ENCODE peak calls at places on chromosomes 11 and 22, in eight cellular contexts. One of them, this sample, is unnamed.

GRCh38 chr11:119148855-119149370 is at the start of gene ABCG4:
- DNase-seq in CD8-positive, alpha-beta memory T cell: peak
- DNase-seq in anterior cingulate cortex: no peak
- DNase-seq in cardiac muscle cell: peak
- DNase-seq in lower lobe of right lung: peak
- DNase-seq in HFFc6: no peak
- DNase-seq in NCI-H1092: no peak
- DNase-seq in activated CD4-positive, alpha-beta T cell treated with anti-CD3 and anti-CD28 coated beads, Interleukin-2, amount 50 U/mL, for 1 hour: peak
- DNase-seq in this sample: peak

GRCh38 chr11:74390697-74391096 is 7.5 kb downstream of the PGM2L1 start:
- DNase-seq in lower lobe of right lung: no peak
- DNase-seq in NCI-H1092: no peak
- DNase-seq in CD8-positive, alpha-beta memory T cell: no peak
- DNase-seq in activated CD4-positive, alpha-beta T cell treated with anti-CD3 and anti-CD28 coated beads, Interleukin-2, amount 50 U/mL, for 1 hour: no peak
- DNase-seq in anterior cingulate cortex: no peak
- DNase-seq in HFFc6: no peak
- DNase-seq in cardiac muscle cell: no peak
- DNase-seq in this sample: no peak

GRCh38 chr11:2933376-2934056 is 4.3 kb upstream of the PHLDA2 start:
- DNase-seq in NCI-H1092: no peak
- DNase-seq in CD8-positive, alpha-beta memory T cell: peak
- DNase-seq in lower lobe of right lung: peak
- DNase-seq in cardiac muscle cell: no peak
- DNase-seq in anterior cingulate cortex: no peak
- DNase-seq in HFFc6: peak
- DNase-seq in activated CD4-positive, alpha-beta T cell treated with anti-CD3 and anti-CD28 coated beads, Interleukin-2, amount 50 U/mL, for 1 hour: peak
- DNase-seq in this sample: peak

GRCh38 chr22:50175191-50175461 is 4.6 kb downstream of the PANX2 start:
- DNase-seq in activated CD4-positive, alpha-beta T cell treated with anti-CD3 and anti-CD28 coated beads, Interleukin-2, amount 50 U/mL, for 1 hour: no peak
- DNase-seq in anterior cingulate cortex: no peak
- DNase-seq in NCI-H1092: no peak
- DNase-seq in lower lobe of right lung: no peak
- DNase-seq in HFFc6: no peak
- DNase-seq in cardiac muscle cell: no peak
- DNase-seq in CD8-positive, alpha-beta memory T cell: no peak
- DNase-seq in this sample: no peak

GRCh38 chr22:42270178-42270511 is 308 bp downstream of the TCF20 start:
- DNase-seq in CD8-positive, alpha-beta memory T cell: no peak
- DNase-seq in HFFc6: no peak
- DNase-seq in lower lobe of right lung: no peak
- DNase-seq in cardiac muscle cell: no peak
- DNase-seq in NCI-H1092: no peak
- DNase-seq in anterior cingulate cortex: no peak
- DNase-seq in activated CD4-positive, alpha-beta T cell treated with anti-CD3 and anti-CD28 coated beads, Interleukin-2, amount 50 U/mL, for 1 hour: peak
- DNase-seq in this sample: peak

GRCh38 chr11:85822814-85823213 is 11.9 kb upstream of the SYTL2 start:
- DNase-seq in cardiac muscle cell: no peak
- DNase-seq in HFFc6: peak
- DNase-seq in CD8-positive, alpha-beta memory T cell: no peak
- DNase-seq in activated CD4-positive, alpha-beta T cell treated with anti-CD3 and anti-CD28 coated beads, Interleukin-2, amount 50 U/mL, for 1 hour: no peak
- DNase-seq in anterior cingulate cortex: no peak
- DNase-seq in lower lobe of right lung: no peak
- DNase-seq in NCI-H1092: no peak
- DNase-seq in this sample: peak

GRCh38 chr11:128862421-128862820 is 4.7 kb downstream of the KCNJ1 start:
- DNase-seq in activated CD4-positive, alpha-beta T cell treated with anti-CD3 and anti-CD28 coated beads, Interleukin-2, amount 50 U/mL, for 1 hour: no peak
- DNase-seq in NCI-H1092: no peak
- DNase-seq in CD8-positive, alpha-beta memory T cell: no peak
- DNase-seq in lower lobe of right lung: no peak
- DNase-seq in cardiac muscle cell: no peak
- DNase-seq in anterior cingulate cortex: no peak
- DNase-seq in HFFc6: no peak
- DNase-seq in this sample: peak

GRCh38 chr22:50314455-50315288 is 7.2 kb upstream of the PLXNB2 start:
- DNase-seq in activated CD4-positive, alpha-beta T cell treated with anti-CD3 and anti-CD28 coated beads, Interleukin-2, amount 50 U/mL, for 1 hour: peak
- DNase-seq in NCI-H1092: no peak
- DNase-seq in lower lobe of right lung: peak
- DNase-seq in anterior cingulate cortex: no peak
- DNase-seq in CD8-positive, alpha-beta memory T cell: peak
- DNase-seq in HFFc6: no peak
- DNase-seq in cardiac muscle cell: peak
- DNase-seq in this sample: no peak

GRCh38 chr11:126153999-126154398 is 57.5 kb downstream of the RPUSD4 start:
- DNase-seq in anterior cingulate cortex: no peak
- DNase-seq in activated CD4-positive, alpha-beta T cell treated with anti-CD3 and anti-CD28 coated beads, Interleukin-2, amount 50 U/mL, for 1 hour: no peak
- DNase-seq in HFFc6: peak
- DNase-seq in cardiac muscle cell: no peak
- DNase-seq in lower lobe of right lung: no peak
- DNase-seq in NCI-H1092: no peak
- DNase-seq in CD8-positive, alpha-beta memory T cell: no peak
- DNase-seq in this sample: peak

GRCh38 chr22:27405672-27406388 is 395.7 kb downstream of the MN1 start:
- DNase-seq in cardiac muscle cell: peak
- DNase-seq in CD8-positive, alpha-beta memory T cell: no peak
- DNase-seq in activated CD4-positive, alpha-beta T cell treated with anti-CD3 and anti-CD28 coated beads, Interleukin-2, amount 50 U/mL, for 1 hour: no peak
- DNase-seq in HFFc6: peak
- DNase-seq in NCI-H1092: no peak
- DNase-seq in anterior cingulate cortex: no peak
- DNase-seq in lower lobe of right lung: peak
- DNase-seq in this sample: peak

GRCh38 chr11:36501236-36501635 is 8.8 kb downstream of the TRAF6 start:
- DNase-seq in NCI-H1092: no peak
- DNase-seq in CD8-positive, alpha-beta memory T cell: no peak
- DNase-seq in anterior cingulate cortex: peak
- DNase-seq in lower lobe of right lung: no peak
- DNase-seq in HFFc6: no peak
- DNase-seq in cardiac muscle cell: no peak
- DNase-seq in activated CD4-positive, alpha-beta T cell treated with anti-CD3 and anti-CD28 coated beads, Interleukin-2, amount 50 U/mL, for 1 hour: no peak
- DNase-seq in this sample: no peak

GRCh38 chr11:79025622-79026021 is 415.2 kb downstream of the TENM4 start:
- DNase-seq in anterior cingulate cortex: no peak
- DNase-seq in HFFc6: no peak
- DNase-seq in lower lobe of right lung: no peak
- DNase-seq in CD8-positive, alpha-beta memory T cell: no peak
- DNase-seq in activated CD4-positive, alpha-beta T cell treated with anti-CD3 and anti-CD28 coated beads, Interleukin-2, amount 50 U/mL, for 1 hour: no peak
- DNase-seq in cardiac muscle cell: no peak
- DNase-seq in NCI-H1092: no peak
- DNase-seq in this sample: no peak

GRCh38 chr11:68855205-68855978 is 13.7 kb upstream of the CPT1A start:
- DNase-seq in CD8-positive, alpha-beta memory T cell: no peak
- DNase-seq in HFFc6: peak
- DNase-seq in anterior cingulate cortex: no peak
- DNase-seq in activated CD4-positive, alpha-beta T cell treated with anti-CD3 and anti-CD28 coated beads, Interleukin-2, amount 50 U/mL, for 1 hour: peak
- DNase-seq in lower lobe of right lung: peak
- DNase-seq in NCI-H1092: no peak
- DNase-seq in cardiac muscle cell: no peak
- DNase-seq in this sample: peak

GRCh38 chr22:24093855-24094254 is 82.8 kb downstream of the CABIN1 start:
- DNase-seq in HFFc6: no peak
- DNase-seq in NCI-H1092: no peak
- DNase-seq in lower lobe of right lung: no peak
- DNase-seq in CD8-positive, alpha-beta memory T cell: no peak
- DNase-seq in activated CD4-positive, alpha-beta T cell treated with anti-CD3 and anti-CD28 coated beads, Interleukin-2, amount 50 U/mL, for 1 hour: no peak
- DNase-seq in anterior cingulate cortex: no peak
- DNase-seq in cardiac muscle cell: no peak
- DNase-seq in this sample: no peak

GRCh38 chr11:75330279-75330678 is 21.2 kb downstream of the ARRB1 start:
- DNase-seq in HFFc6: no peak
- DNase-seq in anterior cingulate cortex: no peak
- DNase-seq in cardiac muscle cell: no peak
- DNase-seq in NCI-H1092: no peak
- DNase-seq in CD8-positive, alpha-beta memory T cell: no peak
- DNase-seq in activated CD4-positive, alpha-beta T cell treated with anti-CD3 and anti-CD28 coated beads, Interleukin-2, amount 50 U/mL, for 1 hour: no peak
- DNase-seq in lower lobe of right lung: no peak
- DNase-seq in this sample: no peak

GRCh38 chr22:40176921-40177737 is 596 bp upstream of the TNRC6B start:
- DNase-seq in NCI-H1092: no peak
- DNase-seq in cardiac muscle cell: peak
- DNase-seq in anterior cingulate cortex: no peak
- DNase-seq in activated CD4-positive, alpha-beta T cell treated with anti-CD3 and anti-CD28 coated beads, Interleukin-2, amount 50 U/mL, for 1 hour: peak
- DNase-seq in lower lobe of right lung: no peak
- DNase-seq in HFFc6: peak
- DNase-seq in CD8-positive, alpha-beta memory T cell: peak
- DNase-seq in this sample: peak

GRCh38 chr11:126628790-126629621 is 273.5 kb downstream of the ST3GAL4 start:
- DNase-seq in anterior cingulate cortex: peak
- DNase-seq in activated CD4-positive, alpha-beta T cell treated with anti-CD3 and anti-CD28 coated beads, Interleukin-2, amount 50 U/mL, for 1 hour: no peak
- DNase-seq in HFFc6: peak
- DNase-seq in lower lobe of right lung: no peak
- DNase-seq in NCI-H1092: peak
- DNase-seq in CD8-positive, alpha-beta memory T cell: no peak
- DNase-seq in cardiac muscle cell: no peak
- DNase-seq in this sample: peak

GRCh38 chr22:49301398-49302149 is 526.1 kb downstream of the BRD1 start:
- DNase-seq in anterior cingulate cortex: no peak
- DNase-seq in CD8-positive, alpha-beta memory T cell: no peak
- DNase-seq in HFFc6: no peak
- DNase-seq in activated CD4-positive, alpha-beta T cell treated with anti-CD3 and anti-CD28 coated beads, Interleukin-2, amount 50 U/mL, for 1 hour: no peak
- DNase-seq in lower lobe of right lung: no peak
- DNase-seq in NCI-H1092: no peak
- DNase-seq in cardiac muscle cell: no peak
- DNase-seq in this sample: no peak

GRCh38 chr11:131584694-131585592 is 214.5 kb downstream of the NTM start:
- DNase-seq in lower lobe of right lung: no peak
- DNase-seq in HFFc6: no peak
- DNase-seq in anterior cingulate cortex: peak
- DNase-seq in cardiac muscle cell: peak
- DNase-seq in activated CD4-positive, alpha-beta T cell treated with anti-CD3 and anti-CD28 coated beads, Interleukin-2, amount 50 U/mL, for 1 hour: no peak
- DNase-seq in CD8-positive, alpha-beta memory T cell: no peak
- DNase-seq in NCI-H1092: no peak
- DNase-seq in this sample: no peak

GRCh38 chr11:128814856-128815705 is 52.0 kb downstream of the KCNJ1 start:
- DNase-seq in lower lobe of right lung: no peak
- DNase-seq in anterior cingulate cortex: no peak
- DNase-seq in NCI-H1092: no peak
- DNase-seq in HFFc6: peak
- DNase-seq in activated CD4-positive, alpha-beta T cell treated with anti-CD3 and anti-CD28 coated beads, Interleukin-2, amount 50 U/mL, for 1 hour: no peak
- DNase-seq in CD8-positive, alpha-beta memory T cell: no peak
- DNase-seq in cardiac muscle cell: peak
- DNase-seq in this sample: peak

GRCh38 chr11:1233351-1234053 is 10.6 kb downstream of the MUC5B start:
- DNase-seq in activated CD4-positive, alpha-beta T cell treated with anti-CD3 and anti-CD28 coated beads, Interleukin-2, amount 50 U/mL, for 1 hour: no peak
- DNase-seq in cardiac muscle cell: no peak
- DNase-seq in lower lobe of right lung: peak
- DNase-seq in HFFc6: no peak
- DNase-seq in CD8-positive, alpha-beta memory T cell: no peak
- DNase-seq in NCI-H1092: no peak
- DNase-seq in anterior cingulate cortex: no peak
- DNase-seq in this sample: no peak

GRCh38 chr11:35781342-35782171 is 119.0 kb downstream of the TRIM44 start:
- DNase-seq in anterior cingulate cortex: no peak
- DNase-seq in lower lobe of right lung: no peak
- DNase-seq in HFFc6: peak
- DNase-seq in NCI-H1092: no peak
- DNase-seq in cardiac muscle cell: no peak
- DNase-seq in CD8-positive, alpha-beta memory T cell: no peak
- DNase-seq in activated CD4-positive, alpha-beta T cell treated with anti-CD3 and anti-CD28 coated beads, Interleukin-2, amount 50 U/mL, for 1 hour: no peak
- DNase-seq in this sample: peak

GRCh38 chr11:121914508-121914907 is 201.5 kb downstream of the BLID start:
- DNase-seq in CD8-positive, alpha-beta memory T cell: no peak
- DNase-seq in activated CD4-positive, alpha-beta T cell treated with anti-CD3 and anti-CD28 coated beads, Interleukin-2, amount 50 U/mL, for 1 hour: no peak
- DNase-seq in cardiac muscle cell: no peak
- DNase-seq in lower lobe of right lung: no peak
- DNase-seq in NCI-H1092: no peak
- DNase-seq in HFFc6: no peak
- DNase-seq in anterior cingulate cortex: no peak
- DNase-seq in this sample: no peak

GRCh38 chr11:133285359-133285758 is 246.9 kb downstream of the OPCML start:
- DNase-seq in cardiac muscle cell: no peak
- DNase-seq in lower lobe of right lung: no peak
- DNase-seq in CD8-positive, alpha-beta memory T cell: no peak
- DNase-seq in HFFc6: no peak
- DNase-seq in activated CD4-positive, alpha-beta T cell treated with anti-CD3 and anti-CD28 coated beads, Interleukin-2, amount 50 U/mL, for 1 hour: no peak
- DNase-seq in NCI-H1092: no peak
- DNase-seq in anterior cingulate cortex: no peak
- DNase-seq in this sample: no peak